ENCODE peak calls at places on chromosomes 3 and 15, in ten cellular contexts. One of them, this sample, is unnamed.
A peak's percentile ranks its signal among the peaks of the same experiment; 100 is the strongest.

GRCh38 chr3:74862501-74862900 is 248.0 kb upstream of the CNTN3 start:
- DNase-seq in iris pigment epithelial cell: no peak
- DNase-seq in ACHN: no peak
- DNase-seq in body of pancreas: no peak
- DNase-seq in left ventricle myocardium inferior: no peak
- DNase-seq in midbrain: no peak
- DNase-seq in choroid plexus epithelial cell: peak; percentile 1
- DNase-seq in spleen: no peak
- DNase-seq in hepatic stellate cell: no peak
- DNase-seq in nucleus accumbens: no peak
- DNase-seq in this sample: no peak

GRCh38 chr15:101499863-101500713 is 10.6 kb upstream of the PCSK6 start:
- DNase-seq in body of pancreas: peak; percentile 97
- DNase-seq in spleen: peak; percentile 84
- DNase-seq in choroid plexus epithelial cell: no peak
- DNase-seq in hepatic stellate cell: no peak
- DNase-seq in ACHN: no peak
- DNase-seq in midbrain: peak; percentile 23
- DNase-seq in iris pigment epithelial cell: no peak
- DNase-seq in left ventricle myocardium inferior: peak; percentile 77
- DNase-seq in nucleus accumbens: no peak
- DNase-seq in this sample: peak; percentile 11

GRCh38 chr3:71809321-71809720 is 24.4 kb upstream of the PROK2 start:
- DNase-seq in midbrain: no peak
- DNase-seq in spleen: no peak
- DNase-seq in ACHN: no peak
- DNase-seq in nucleus accumbens: no peak
- DNase-seq in hepatic stellate cell: no peak
- DNase-seq in left ventricle myocardium inferior: no peak
- DNase-seq in body of pancreas: no peak
- DNase-seq in choroid plexus epithelial cell: no peak
- DNase-seq in iris pigment epithelial cell: no peak
- DNase-seq in this sample: no peak

GRCh38 chr3:151476344-151477018 is 15.6 kb upstream of the IGSF10 start:
- DNase-seq in choroid plexus epithelial cell: no peak
- DNase-seq in spleen: no peak
- DNase-seq in ACHN: no peak
- DNase-seq in iris pigment epithelial cell: no peak
- DNase-seq in hepatic stellate cell: no peak
- DNase-seq in left ventricle myocardium inferior: no peak
- DNase-seq in nucleus accumbens: no peak
- DNase-seq in midbrain: no peak
- DNase-seq in body of pancreas: no peak
- DNase-seq in this sample: no peak

GRCh38 chr3:115912372-115912771 is 289.1 kb downstream of the GAP43 start:
- DNase-seq in ACHN: no peak
- DNase-seq in body of pancreas: peak; percentile 10
- DNase-seq in nucleus accumbens: peak; percentile 11
- DNase-seq in iris pigment epithelial cell: no peak
- DNase-seq in choroid plexus epithelial cell: peak; percentile 42
- DNase-seq in left ventricle myocardium inferior: peak; percentile 17
- DNase-seq in midbrain: peak; percentile 40
- DNase-seq in spleen: no peak
- DNase-seq in hepatic stellate cell: no peak
- DNase-seq in this sample: peak; percentile 4

GRCh38 chr15:57390583-57390982 is 14.3 kb downstream of the CGNL1 start:
- DNase-seq in iris pigment epithelial cell: no peak
- DNase-seq in ACHN: no peak
- DNase-seq in spleen: no peak
- DNase-seq in body of pancreas: no peak
- DNase-seq in nucleus accumbens: no peak
- DNase-seq in left ventricle myocardium inferior: no peak
- DNase-seq in choroid plexus epithelial cell: no peak
- DNase-seq in midbrain: no peak
- DNase-seq in hepatic stellate cell: no peak
- DNase-seq in this sample: no peak

GRCh38 chr3:16482194-16482769 is 31.2 kb downstream of the RFTN1 start:
- DNase-seq in nucleus accumbens: no peak
- DNase-seq in body of pancreas: no peak
- DNase-seq in midbrain: no peak
- DNase-seq in iris pigment epithelial cell: no peak
- DNase-seq in choroid plexus epithelial cell: no peak
- DNase-seq in ACHN: no peak
- DNase-seq in hepatic stellate cell: no peak
- DNase-seq in left ventricle myocardium inferior: no peak
- DNase-seq in spleen: no peak
- DNase-seq in this sample: no peak

GRCh38 chr3:147409143-147410121 is at the start of gene ZIC1:
- DNase-seq in spleen: no peak
- DNase-seq in left ventricle myocardium inferior: no peak
- DNase-seq in hepatic stellate cell: no peak
- DNase-seq in nucleus accumbens: peak; percentile 75
- DNase-seq in iris pigment epithelial cell: peak; percentile 42
- DNase-seq in midbrain: peak; percentile 81
- DNase-seq in ACHN: no peak
- DNase-seq in choroid plexus epithelial cell: peak; percentile 98
- DNase-seq in body of pancreas: no peak
- DNase-seq in this sample: no peak

GRCh38 chr3:188084751-188085595 is 69.0 kb upstream of the LPP start:
- DNase-seq in nucleus accumbens: no peak
- DNase-seq in iris pigment epithelial cell: no peak
- DNase-seq in body of pancreas: no peak
- DNase-seq in spleen: no peak
- DNase-seq in left ventricle myocardium inferior: no peak
- DNase-seq in choroid plexus epithelial cell: no peak
- DNase-seq in midbrain: no peak
- DNase-seq in hepatic stellate cell: no peak
- DNase-seq in ACHN: no peak
- DNase-seq in this sample: no peak

GRCh38 chr3:183698760-183699159 is 1.2 kb downstream of the YEATS2 start:
- DNase-seq in left ventricle myocardium inferior: no peak
- DNase-seq in choroid plexus epithelial cell: peak; percentile 52
- DNase-seq in body of pancreas: no peak
- DNase-seq in ACHN: peak; percentile 20
- DNase-seq in nucleus accumbens: no peak
- DNase-seq in hepatic stellate cell: no peak
- DNase-seq in iris pigment epithelial cell: peak; percentile 41
- DNase-seq in midbrain: peak; percentile 21
- DNase-seq in spleen: no peak
- DNase-seq in this sample: no peak

GRCh38 chr3:98151241-98151640 is 4.0 kb downstream of the OR5H14 start:
- DNase-seq in ACHN: no peak
- DNase-seq in hepatic stellate cell: no peak
- DNase-seq in iris pigment epithelial cell: peak; percentile 4
- DNase-seq in nucleus accumbens: no peak
- DNase-seq in body of pancreas: no peak
- DNase-seq in choroid plexus epithelial cell: peak; percentile 1
- DNase-seq in midbrain: no peak
- DNase-seq in spleen: no peak
- DNase-seq in left ventricle myocardium inferior: no peak
- DNase-seq in this sample: no peak

GRCh38 chr3:69294014-69294771 is 91.7 kb downstream of the FRMD4B start:
- DNase-seq in iris pigment epithelial cell: no peak
- DNase-seq in ACHN: no peak
- DNase-seq in choroid plexus epithelial cell: peak; percentile 70
- DNase-seq in hepatic stellate cell: peak; percentile 52
- DNase-seq in left ventricle myocardium inferior: no peak
- DNase-seq in spleen: no peak
- DNase-seq in midbrain: no peak
- DNase-seq in nucleus accumbens: no peak
- DNase-seq in body of pancreas: no peak
- DNase-seq in this sample: peak; percentile 63

GRCh38 chr3:7787871-7788828 is 713.5 kb upstream of the LMCD1 start:
- DNase-seq in body of pancreas: no peak
- DNase-seq in choroid plexus epithelial cell: peak; percentile 7
- DNase-seq in ACHN: peak; percentile 18
- DNase-seq in nucleus accumbens: no peak
- DNase-seq in left ventricle myocardium inferior: no peak
- DNase-seq in spleen: no peak
- DNase-seq in iris pigment epithelial cell: peak; percentile 3
- DNase-seq in hepatic stellate cell: no peak
- DNase-seq in midbrain: no peak
- DNase-seq in this sample: no peak

GRCh38 chr3:124413989-124414598 is 316.2 kb upstream of the UMPS start:
- DNase-seq in body of pancreas: peak; percentile 81
- DNase-seq in ACHN: no peak
- DNase-seq in left ventricle myocardium inferior: no peak
- DNase-seq in midbrain: no peak
- DNase-seq in choroid plexus epithelial cell: no peak
- DNase-seq in iris pigment epithelial cell: no peak
- DNase-seq in nucleus accumbens: no peak
- DNase-seq in hepatic stellate cell: no peak
- DNase-seq in spleen: no peak
- DNase-seq in this sample: no peak

GRCh38 chr3:52525666-52526065 is 8.0 kb downstream of the NT5DC2 start:
- DNase-seq in left ventricle myocardium inferior: no peak
- DNase-seq in iris pigment epithelial cell: no peak
- DNase-seq in ACHN: no peak
- DNase-seq in nucleus accumbens: no peak
- DNase-seq in spleen: peak; percentile 57
- DNase-seq in body of pancreas: no peak
- DNase-seq in midbrain: no peak
- DNase-seq in hepatic stellate cell: no peak
- DNase-seq in choroid plexus epithelial cell: no peak
- DNase-seq in this sample: no peak

GRCh38 chr3:117719316-117719926 is 1009.8 kb downstream of the TUSC7 start:
- DNase-seq in left ventricle myocardium inferior: no peak
- DNase-seq in nucleus accumbens: no peak
- DNase-seq in ACHN: peak; percentile 32
- DNase-seq in midbrain: no peak
- DNase-seq in choroid plexus epithelial cell: peak; percentile 52
- DNase-seq in body of pancreas: peak; percentile 11
- DNase-seq in spleen: no peak
- DNase-seq in hepatic stellate cell: no peak
- DNase-seq in iris pigment epithelial cell: peak; percentile 25
- DNase-seq in this sample: no peak

GRCh38 chr3:196650740-196651311 is 11.3 kb downstream of the NRROS start:
- DNase-seq in hepatic stellate cell: peak; percentile 99
- DNase-seq in iris pigment epithelial cell: peak; percentile 98
- DNase-seq in body of pancreas: no peak
- DNase-seq in midbrain: no peak
- DNase-seq in ACHN: peak; percentile 59
- DNase-seq in nucleus accumbens: no peak
- DNase-seq in left ventricle myocardium inferior: peak; percentile 30
- DNase-seq in spleen: no peak
- DNase-seq in choroid plexus epithelial cell: peak; percentile 98
- DNase-seq in this sample: peak; percentile 94

GRCh38 chr3:51384145-51384729 is 854 bp upstream of the MANF start:
- DNase-seq in nucleus accumbens: no peak
- DNase-seq in left ventricle myocardium inferior: peak; percentile 27
- DNase-seq in spleen: peak; percentile 92
- DNase-seq in hepatic stellate cell: peak; percentile 58
- DNase-seq in choroid plexus epithelial cell: peak; percentile 28
- DNase-seq in midbrain: no peak
- DNase-seq in body of pancreas: no peak
- DNase-seq in ACHN: peak; percentile 21
- DNase-seq in iris pigment epithelial cell: no peak
- DNase-seq in this sample: no peak